ENCODE peak calls at places on chromosomes 4 and X, in seven cellular contexts. H, U, F, N, L, O and T are unnamed samples.

GRCh38 chr4:185117300-185117934 is 25.6 kb upstream of the SLC25A4 start:
- DNase-seq in H (no peak), U (no peak), F (no peak), N (no peak), L (no peak), O (no peak), T (no peak)

GRCh38 chrX:68508799-68509198 is 9.9 kb downstream of the YIPF6 start:
- DNase-seq in H (no peak), U (no peak), F (peak; percentile 59), N (no peak), L (no peak), O (no peak), T (no peak)

GRCh38 chr4:10083861-10084641 is 32.5 kb downstream of the WDR1 start:
- DNase-seq in H (peak; percentile 87), U (peak; percentile 43), F (no peak), N (no peak), L (peak; percentile 72), O (peak; percentile 7), T (peak; percentile 24)

GRCh38 chrX:128518508-128518907 is 466.3 kb upstream of the ACTRT1 start:
- DNase-seq in H (no peak), U (no peak), F (peak; percentile 0), N (no peak), L (no peak), O (no peak), T (no peak)

GRCh38 chr4:134139188-134139587 is 62.4 kb downstream of the PABPC4L start:
- DNase-seq in H (no peak), U (no peak), F (no peak), N (no peak), L (no peak), O (no peak), T (no peak)

GRCh38 chr4:129239088-129239487 is 143.1 kb downstream of the C4orf33 start:
- DNase-seq in H (peak; percentile 40), U (no peak), F (peak; percentile 25), N (no peak), L (no peak), O (peak; percentile 57), T (no peak)

GRCh38 chrX:17613979-17614572 is 123.2 kb upstream of the SCML1 start:
- DNase-seq in H (no peak), U (no peak), F (no peak), N (no peak), L (no peak), O (no peak), T (peak; percentile 54)

GRCh38 chrX:129726307-129727111 is 12.3 kb upstream of the XPNPEP2 start:
- DNase-seq in H (peak; percentile 73), U (peak; percentile 21), F (peak; percentile 74), N (peak; percentile 65), L (no peak), O (peak; percentile 59), T (peak; percentile 65)

GRCh38 chr4:178598672-178599071 is 1156.4 kb upstream of the AGA start:
- DNase-seq in H (no peak), U (no peak), F (no peak), N (no peak), L (no peak), O (no peak), T (no peak)

GRCh38 chr4:7426525-7427171 is 8.1 kb downstream of the PSAPL1 start:
- DNase-seq in H (peak; percentile 39), U (no peak), F (no peak), N (peak; percentile 23), L (peak; percentile 66), O (no peak), T (peak; percentile 22)

GRCh38 chr4:85747871-85748491 is 273.0 kb downstream of the ARHGAP24 start:
- DNase-seq in H (no peak), U (no peak), F (peak; percentile 81), N (no peak), L (no peak), O (no peak), T (no peak)

GRCh38 chr4:70714488-70714887 is 7.3 kb upstream of the RUFY3 start:
- DNase-seq in H (no peak), U (no peak), F (no peak), N (no peak), L (no peak), O (no peak), T (no peak)

GRCh38 chr4:165325732-165326512 is 1.5 kb upstream of the MSMO1 start:
- DNase-seq in H (no peak), U (no peak), F (peak; percentile 76), N (no peak), L (no peak), O (no peak), T (no peak)

GRCh38 chr4:76708986-76709385 is 189.0 kb downstream of the SOWAHB start:
- DNase-seq in H (no peak), U (no peak), F (peak; percentile 38), N (no peak), L (no peak), O (no peak), T (no peak)

GRCh38 chr4:20252656-20253271 is 1.1 kb downstream of the SLIT2 start:
- DNase-seq in H (peak; percentile 65), U (no peak), F (peak; percentile 38), N (no peak), L (peak; percentile 75), O (peak; percentile 20), T (no peak)

GRCh38 chr4:173038192-173038896 is 130.3 kb upstream of the GALNT7 start:
- DNase-seq in H (no peak), U (no peak), F (no peak), N (no peak), L (no peak), O (no peak), T (no peak)

GRCh38 chr4:65249111-65249510 is 421.2 kb downstream of the EPHA5 start:
- DNase-seq in H (no peak), U (no peak), F (no peak), N (no peak), L (no peak), O (no peak), T (no peak)

GRCh38 chrX:81195712-81196111 is 6.0 kb downstream of the HMGN5 start:
- DNase-seq in H (no peak), U (no peak), F (peak; percentile 46), N (peak; percentile 66), L (no peak), O (no peak), T (peak; percentile 57)

GRCh38 chr4:7828926-7829325 is 110.7 kb downstream of the AFAP1 start:
- DNase-seq in H (no peak), U (no peak), F (peak; percentile 85), N (no peak), L (no peak), O (no peak), T (no peak)

GRCh38 chr4:182188622-182189021 is 54.6 kb upstream of the TENM3 start:
- DNase-seq in H (no peak), U (no peak), F (no peak), N (no peak), L (no peak), O (no peak), T (no peak)

GRCh38 chrX:130118396-130118795 is 8.1 kb upstream of the ELF4 start:
- DNase-seq in H (no peak), U (no peak), F (peak; percentile 62), N (no peak), L (no peak), O (no peak), T (no peak)

GRCh38 chrX:18995216-18995615 is 11.3 kb upstream of the PHKA2 start:
- DNase-seq in H (no peak), U (no peak), F (peak; percentile 50), N (no peak), L (no peak), O (no peak), T (no peak)

GRCh38 chr4:57424231-57424897 is 314.2 kb upstream of the IGFBP7 start:
- DNase-seq in H (no peak), U (no peak), F (no peak), N (peak; percentile 75), L (no peak), O (no peak), T (no peak)

DNA sequence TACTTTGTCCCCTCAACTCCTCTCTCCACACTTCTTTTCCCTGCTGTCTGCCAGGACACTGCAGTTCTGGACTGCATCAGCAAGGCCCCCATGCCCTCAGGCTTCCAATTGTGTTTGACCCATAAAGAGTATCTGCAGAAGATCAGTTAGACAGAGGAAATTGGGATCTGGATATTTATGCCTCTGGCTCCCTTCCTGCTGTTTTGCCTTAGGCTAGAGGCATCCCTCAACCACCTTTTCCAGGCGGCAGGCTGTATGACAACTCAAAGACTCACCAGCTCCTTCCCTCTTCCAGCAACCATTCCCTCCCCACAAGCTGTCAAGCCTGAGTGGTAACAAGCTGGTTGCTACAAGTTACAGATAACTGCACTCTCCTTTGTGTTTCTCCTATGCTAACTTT is 66.4 kb upstream of the NDP start:
- DNase-seq in H (no peak), U (no peak), F (peak; percentile 2), N (no peak), L (no peak), O (no peak), T (no peak)
- H3K4me1 ChIP-seq in H (no peaks in the 10 kb centered on the region), U (no peaks in the 10 kb centered on the region), F (peaks cover 1% of the 10 kb centered on the region), N (no peaks in the 10 kb centered on the region), L (no peaks in the 10 kb centered on the region), O (no peaks in the 10 kb centered on the region), T (no peaks in the 10 kb centered on the region)

DNA sequence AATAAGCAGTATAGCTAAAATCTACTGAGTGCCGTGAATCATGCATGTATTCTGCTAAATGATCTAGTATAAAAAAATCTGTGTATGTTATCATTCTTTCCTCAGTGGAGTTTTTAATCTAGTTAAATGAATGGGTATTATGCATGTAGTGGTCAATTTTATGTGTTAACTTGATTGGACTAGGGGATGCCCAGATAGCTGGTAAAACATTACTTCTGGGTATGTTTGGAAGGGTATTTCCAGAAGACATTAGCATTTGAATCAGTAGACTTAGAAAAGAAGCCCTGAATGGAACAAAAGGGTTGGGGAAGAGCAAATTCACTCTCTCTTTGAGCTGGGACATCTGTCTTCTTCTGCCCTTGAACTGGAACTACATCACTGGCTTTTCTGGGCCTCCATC is 34.5 kb upstream of the SPRY1 start:
- DNase-seq in H (no peak), U (no peak), F (no peak), N (no peak), L (no peak), O (no peak), T (no peak)
- H3K4me1 ChIP-seq in H (peaks cover 22% of the 10 kb centered on the region), U (peaks cover 25% of the 10 kb centered on the region), F (no peaks in the 10 kb centered on the region), N (peaks cover 18% of the 10 kb centered on the region), L (no peaks in the 10 kb centered on the region), O (no peaks in the 10 kb centered on the region), T (peaks cover 5% of the 10 kb centered on the region)

DNA sequence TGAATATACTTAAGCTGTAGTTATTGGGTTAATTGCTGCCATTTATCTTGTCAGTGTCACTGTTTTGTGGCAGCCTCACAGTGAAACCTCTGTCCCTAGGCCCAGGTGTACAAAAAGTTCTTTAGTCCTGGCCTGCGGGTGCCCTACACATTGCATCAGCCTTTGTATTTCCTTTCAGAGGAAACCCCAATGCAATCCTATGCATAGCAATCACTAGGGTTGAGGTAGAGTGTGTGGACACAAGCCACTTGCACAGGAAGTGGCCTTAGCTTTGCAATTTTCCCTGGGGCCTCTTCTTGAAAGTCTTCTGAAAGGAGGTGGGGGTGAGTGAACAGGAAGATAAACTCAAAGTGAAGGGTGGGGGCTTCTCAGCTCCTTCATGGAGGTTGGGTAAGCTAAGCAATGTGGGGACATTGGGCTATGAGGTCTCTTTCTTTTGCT is 27.8 kb downstream of the VSIG4 start:
- DNase-seq in H (no peak), U (no peak), F (no peak), N (no peak), L (peak; percentile 74), O (no peak), T (peak; percentile 31)
- H3K4me1 ChIP-seq in H (no peaks in the 10 kb centered on the region), U (no peaks in the 10 kb centered on the region), F (no peaks in the 10 kb centered on the region), N (no peaks in the 10 kb centered on the region), L (peaks cover 20% of the 10 kb centered on the region), O (no peaks in the 10 kb centered on the region), T (no peaks in the 10 kb centered on the region)

DNA sequence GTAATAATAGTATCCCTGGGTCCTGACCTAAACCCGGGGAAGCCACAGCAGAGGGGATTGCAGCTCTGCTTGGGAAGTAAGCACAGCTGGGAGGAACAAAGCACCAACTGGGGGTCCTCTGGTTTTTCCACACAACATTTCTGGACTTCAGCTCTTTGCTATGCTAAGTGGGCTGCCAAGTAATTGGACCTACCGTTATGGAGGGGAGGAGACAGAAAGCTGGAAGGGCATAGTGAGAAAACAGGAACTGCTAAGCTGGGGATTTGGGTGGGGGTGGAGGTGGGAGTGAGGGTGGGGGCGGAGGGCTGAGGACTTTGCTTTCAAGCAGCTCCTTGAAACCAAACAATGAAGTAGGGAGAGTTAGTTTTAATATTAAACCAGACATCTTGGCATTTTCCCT is 183.4 kb downstream of the ZIC3 start:
- DNase-seq in H (no peak), U (no peak), F (no peak), N (no peak), L (no peak), O (no peak), T (no peak)
- H3K4me1 ChIP-seq in H (no peaks in the 10 kb centered on the region), U (no peaks in the 10 kb centered on the region), F (no peaks in the 10 kb centered on the region), N (no peaks in the 10 kb centered on the region), L (no peaks in the 10 kb centered on the region), O (no peaks in the 10 kb centered on the region), T (no peaks in the 10 kb centered on the region)